ENCODE peak calls at places on chromosomes 6 and 20, in seven cellular contexts. F is uterus, O is spleen, S is tibial nerve, E is IMR-90, N is ovary, Y is body of pancreas. J is an unnamed sample. For H3K4me1, the result is how much of the 10 kb centered on the place peaks cover.

GRCh38 chr20:62809530-62810428 is 5.1 kb downstream of the OGFR start:
- DNase-seq in F (no peak), O (no peak), S (no peak), E (no peak), N (no peak), Y (no peak), J (no peak)

GRCh38 chr6:116398366-116399005 is 27.7 kb downstream of the DSE start:
- DNase-seq in F (no peak), O (no peak), S (no peak), E (peak), N (no peak), Y (no peak), J (no peak)

GRCh38 chr6:81380718-81381338 is 371.7 kb downstream of the TENT5A start:
- DNase-seq in F (no peak), O (no peak), S (no peak), E (no peak), N (no peak), Y (no peak), J (no peak)

GRCh38 chr6:117404548-117404947 is 21.2 kb downstream of the ROS1 start:
- DNase-seq in F (no peak), O (no peak), S (no peak), E (peak), N (no peak), Y (no peak), J (no peak)

GRCh38 chr6:36912583-36912982 is 26.8 kb downstream of the C6orf89 start:
- DNase-seq in F (no peak), O (no peak), S (no peak), E (peak), N (no peak), Y (no peak), J (no peak)

GRCh38 chr6:89583559-89583958 is 55.0 kb downstream of the LYRM2 start:
- DNase-seq in F (no peak), O (no peak), S (no peak), E (no peak), N (no peak), Y (no peak), J (no peak)

GRCh38 chr6:28537065-28537464 is 11.4 kb downstream of the GPX5 start:
- DNase-seq in F (no peak), O (no peak), S (no peak), E (peak), N (no peak), Y (no peak), J (no peak)

GRCh38 chr20:32450484-32451061 is 92.4 kb downstream of the ASXL1 start:
- DNase-seq in F (no peak), O (peak), S (no peak), E (no peak), N (peak), Y (peak), J (no peak)

GRCh38 chr20:24013953-24014352 is 25.4 kb upstream of the GGTLC1 start:
- DNase-seq in F (no peak), O (no peak), S (no peak), E (no peak), N (no peak), Y (no peak), J (no peak)

GRCh38 chr6:57276946-57277345 is 40.5 kb upstream of the PRIM2 start:
- DNase-seq in F (no peak), O (no peak), S (no peak), E (no peak), N (no peak), Y (no peak), J (no peak)

GRCh38 chr6:142885182-142885867 is 59.7 kb downstream of the HIVEP2 start:
- DNase-seq in F (peak), O (no peak), S (peak), E (peak), N (peak), Y (peak), J (no peak)
- H3K4me3 ChIP-seq in F (peak), O (peak), S (peak), E (peak), N (peak), Y (no peak), J (peak)

GRCh38 chr6:41917528-41917927 is 3.4 kb downstream of the MED20 start:
- DNase-seq in F (no peak), O (no peak), S (no peak), E (peak), N (no peak), Y (no peak), J (no peak)

GRCh38 chr6:41922154-41922553 is 855 bp downstream of the BYSL start:
- DNase-seq in F (no peak), O (no peak), S (no peak), E (no peak), N (no peak), Y (no peak), J (no peak)

GRCh38 chr6:41921712-41921998 is 356 bp downstream of the BYSL start:
- DNase-seq in F (no peak), O (no peak), S (no peak), E (no peak), N (no peak), Y (no peak), J (no peak)

DNA sequence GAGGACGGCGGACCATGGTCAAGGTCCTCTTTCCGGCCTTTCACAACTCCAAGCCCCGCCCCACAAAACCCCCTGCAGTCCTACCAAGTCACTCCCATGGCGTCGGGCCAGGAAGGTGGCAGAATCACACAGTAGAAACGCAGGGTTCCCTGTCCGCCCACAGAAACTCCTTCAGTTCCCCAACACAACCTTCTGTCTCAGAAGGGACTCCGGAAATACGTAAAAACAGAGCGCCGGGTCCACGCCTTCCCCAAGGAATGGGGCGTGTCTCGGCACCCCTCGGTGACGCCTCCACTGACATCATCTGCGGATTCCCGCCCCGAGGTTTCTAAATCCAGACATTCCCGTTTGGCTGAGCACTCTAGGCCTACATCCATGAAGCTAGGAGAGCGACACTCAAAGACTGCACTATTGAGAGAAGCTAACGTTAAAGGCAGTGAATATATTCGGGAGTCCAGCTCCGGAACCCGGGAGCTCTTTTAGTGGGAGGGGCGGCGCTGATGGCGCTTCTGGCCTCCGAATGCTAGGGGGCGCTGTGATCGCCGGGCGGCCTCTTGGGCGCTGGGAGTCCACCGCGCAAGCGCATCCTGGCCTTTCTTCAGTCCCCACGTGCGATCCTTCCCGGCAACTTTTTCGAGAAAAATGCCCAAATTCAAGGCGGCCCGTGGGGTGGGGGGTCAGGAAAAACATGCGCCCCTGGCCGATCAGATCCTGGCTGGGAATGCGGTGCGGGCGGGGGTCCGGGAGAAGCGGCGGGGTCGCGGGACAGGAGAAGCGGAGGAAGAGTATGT is at the start of the genes BYSL and MED20:
- DNase-seq in F (peak), O (peak), S (peak), E (peak), N (peak), Y (peak), J (peak)
- TF ChIP-seq POLR2A in F (peak), O (peak), S (peak), E (peak), N (peak), Y (peak), J (peak)

GRCh38 chr6:70380771-70381435 is 32.4 kb upstream of the FAM135A start:
- DNase-seq in F (no peak), O (no peak), S (no peak), E (no peak), N (no peak), Y (no peak), J (no peak)
- H3K4me1 ChIP-seq in F (under half), O (under half), S (under half), E (under half), N (under half), Y (under half), J (under half)

DNA sequence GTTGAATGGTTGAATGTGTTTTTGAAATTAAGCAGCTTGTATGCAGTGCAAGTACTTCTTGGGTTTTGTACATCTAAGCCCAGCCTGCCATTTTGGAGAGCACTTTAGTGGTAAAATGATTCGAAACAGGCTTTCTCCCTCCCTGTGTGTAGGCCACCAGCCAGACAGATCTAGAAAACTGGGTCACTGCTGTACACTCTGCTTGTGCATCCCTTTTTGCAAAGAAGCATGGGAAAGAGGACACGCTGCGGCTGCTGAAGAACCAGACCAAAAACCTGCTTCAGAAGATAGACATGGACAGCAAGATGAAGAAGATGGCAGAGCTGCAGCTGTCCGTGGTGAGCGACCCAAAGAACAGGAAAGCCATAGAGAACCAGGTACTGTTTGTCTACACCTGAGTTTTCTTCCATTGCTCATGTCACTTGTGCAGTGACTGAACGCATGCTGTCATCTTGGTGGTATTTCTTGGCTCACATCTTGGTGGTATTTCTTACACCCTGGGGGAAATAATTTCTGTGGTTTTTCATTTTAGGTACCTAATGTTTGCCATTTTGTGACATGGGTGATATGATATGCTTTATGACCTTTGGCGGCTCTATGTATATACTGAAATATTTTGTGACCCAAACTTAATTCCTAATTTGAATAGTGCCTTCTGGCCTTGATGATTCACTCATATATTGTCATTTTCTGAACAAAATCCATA is 115.7 kb upstream of the CLDN20 start:
- DNase-seq in F (no peak), O (no peak), S (no peak), E (no peak), N (no peak), Y (no peak), J (no peak)
- H3K4me3 ChIP-seq in F (no peak), O (no peak), S (no peak), E (no peak), N (no peak), Y (no peak), J (no peak)

GRCh38 chr6:168075216-168075615 is 3.8 kb downstream of the FRMD1 start:
- DNase-seq in F (no peak), O (no peak), S (no peak), E (no peak), N (no peak), Y (no peak), J (no peak)
- TF ChIP-seq POLR2A in F (no peak), O (no peak), S (no peak), E (no peak), N (no peak), Y (no peak), J (no peak)

GRCh38 chr20:52303281-52303950 is 111.8 kb upstream of the ZFP64 start:
- DNase-seq in F (no peak), O (no peak), S (no peak), E (no peak), N (no peak), Y (no peak), J (no peak)
- H3K4me1 ChIP-seq in F (under half), O (under half), S (under half), E (under half), N (under half), Y (under half), J (under half)

GRCh38 chr6:150635906-150636514 is 36.3 kb downstream of the PLEKHG1 start:
- DNase-seq in F (no peak), O (no peak), S (no peak), E (no peak), N (no peak), Y (no peak), J (no peak)
- H3K4me3 ChIP-seq in F (no peak), O (no peak), S (no peak), E (no peak), N (no peak), Y (no peak), J (no peak)

GRCh38 chr6:5084787-5085637 is at the start of gene PPP1R3G:
- DNase-seq in F (peak), O (peak), S (peak), E (peak), N (peak), Y (peak), J (peak)
- TF ChIP-seq POLR2A in F (no peak), O (no peak), S (no peak), E (no peak), N (no peak), Y (no peak), J (no peak)

GRCh38 chr6:7559651-7560385 is 18.3 kb downstream of the DSP start:
- DNase-seq in F (no peak), O (no peak), S (no peak), E (no peak), N (no peak), Y (peak), J (no peak)
- H3K4me1 ChIP-seq in F (under half), O (under half), S (under half), E (under half), N (under half), Y (under half), J (under half)

GRCh38 chr20:53929399-53929798 is 141.0 kb downstream of the BCAS1 start:
- DNase-seq in F (no peak), O (no peak), S (no peak), E (no peak), N (no peak), Y (no peak), J (no peak)

GRCh38 chr20:53927990-53928389 is 142.4 kb downstream of the BCAS1 start:
- DNase-seq in F (no peak), O (no peak), S (no peak), E (no peak), N (no peak), Y (no peak), J (no peak)

GRCh38 chr20:53923745-53924369 is 146.5 kb downstream of the BCAS1 start:
- DNase-seq in F (no peak), O (no peak), S (no peak), E (no peak), N (no peak), Y (no peak), J (no peak)

GRCh38 chr20:53925651-53926401 is 144.6 kb downstream of the BCAS1 start:
- DNase-seq in F (no peak), O (no peak), S (no peak), E (no peak), N (no peak), Y (no peak), J (no peak)

GRCh38 chr20:53926428-53927028 is 143.9 kb downstream of the BCAS1 start:
- DNase-seq in F (no peak), O (no peak), S (no peak), E (peak), N (no peak), Y (peak), J (no peak)
- H3K4me3 ChIP-seq in F (no peak), O (no peak), S (no peak), E (no peak), N (no peak), Y (no peak), J (no peak)

J was measured in sigmoid colon.